ENCODE peak calls at places on chromosomes 4 and X, in ten cellular contexts. One of them, this sample, is unnamed.

GRCh38 chrX:40474205-40474626 is 106.6 kb upstream of the ATP6AP2 start:
- DNase-seq in brain microvascular endothelial cell: no peak
- DNase-seq in tibial nerve: no peak
- DNase-seq in mammary epithelial cell: peak; percentile 15
- DNase-seq in endothelial cell of umbilical vein: no peak
- DNase-seq in breast epithelium: peak; percentile 57
- DNase-seq in thoracic aorta: no peak
- DNase-seq in WTC11: peak; percentile 68
- DNase-seq in epithelial cell of esophagus: peak; percentile 58
- DNase-seq in neural progenitor cell: peak; percentile 93
- DNase-seq in this sample: no peak

GRCh38 chr4:27350161-27350560 is 489.5 kb downstream of the STIM2 start:
- DNase-seq in breast epithelium: no peak
- DNase-seq in thoracic aorta: no peak
- DNase-seq in mammary epithelial cell: peak; percentile 64
- DNase-seq in tibial nerve: no peak
- DNase-seq in endothelial cell of umbilical vein: peak; percentile 3
- DNase-seq in epithelial cell of esophagus: peak; percentile 81
- DNase-seq in WTC11: no peak
- DNase-seq in neural progenitor cell: no peak
- DNase-seq in brain microvascular endothelial cell: no peak
- DNase-seq in this sample: no peak

GRCh38 chr4:5992171-5993062 is 25.8 kb downstream of the C4orf50 start:
- DNase-seq in epithelial cell of esophagus: no peak
- DNase-seq in WTC11: no peak
- DNase-seq in thoracic aorta: no peak
- DNase-seq in endothelial cell of umbilical vein: no peak
- DNase-seq in breast epithelium: peak; percentile 35
- DNase-seq in neural progenitor cell: no peak
- DNase-seq in mammary epithelial cell: no peak
- DNase-seq in brain microvascular endothelial cell: no peak
- DNase-seq in tibial nerve: no peak
- DNase-seq in this sample: no peak

GRCh38 chr4:85866508-85866907 is 391.6 kb downstream of the ARHGAP24 start:
- DNase-seq in tibial nerve: no peak
- DNase-seq in breast epithelium: no peak
- DNase-seq in brain microvascular endothelial cell: no peak
- DNase-seq in WTC11: no peak
- DNase-seq in thoracic aorta: no peak
- DNase-seq in neural progenitor cell: no peak
- DNase-seq in epithelial cell of esophagus: no peak
- DNase-seq in mammary epithelial cell: no peak
- DNase-seq in endothelial cell of umbilical vein: no peak
- DNase-seq in this sample: no peak

GRCh38 chrX:71533850-71534515 is 1.1 kb downstream of the OGT start:
- DNase-seq in brain microvascular endothelial cell: peak; percentile 45
- DNase-seq in endothelial cell of umbilical vein: peak; percentile 52
- DNase-seq in tibial nerve: peak; percentile 30
- DNase-seq in WTC11: peak; percentile 16
- DNase-seq in breast epithelium: no peak
- DNase-seq in thoracic aorta: no peak
- DNase-seq in mammary epithelial cell: peak; percentile 52
- DNase-seq in epithelial cell of esophagus: peak; percentile 36
- DNase-seq in neural progenitor cell: peak; percentile 65
- DNase-seq in this sample: peak; percentile 46

GRCh38 chr4:85024671-85025070 is 58.2 kb upstream of the WDFY3 start:
- DNase-seq in brain microvascular endothelial cell: no peak
- DNase-seq in mammary epithelial cell: no peak
- DNase-seq in endothelial cell of umbilical vein: no peak
- DNase-seq in thoracic aorta: no peak
- DNase-seq in WTC11: no peak
- DNase-seq in epithelial cell of esophagus: no peak
- DNase-seq in neural progenitor cell: no peak
- DNase-seq in tibial nerve: no peak
- DNase-seq in breast epithelium: no peak
- DNase-seq in this sample: no peak

GRCh38 chrX:8273451-8273894 is 102.4 kb upstream of the VCX2 start:
- DNase-seq in endothelial cell of umbilical vein: peak; percentile 52
- DNase-seq in thoracic aorta: no peak
- DNase-seq in brain microvascular endothelial cell: peak; percentile 61
- DNase-seq in tibial nerve: no peak
- DNase-seq in WTC11: no peak
- DNase-seq in neural progenitor cell: no peak
- DNase-seq in breast epithelium: no peak
- DNase-seq in mammary epithelial cell: peak; percentile 2
- DNase-seq in epithelial cell of esophagus: peak; percentile 74
- DNase-seq in this sample: no peak

GRCh38 chr4:73727685-73728084 is 12.7 kb upstream of the CXCL8 start:
- DNase-seq in thoracic aorta: no peak
- DNase-seq in breast epithelium: no peak
- DNase-seq in tibial nerve: no peak
- DNase-seq in brain microvascular endothelial cell: no peak
- DNase-seq in neural progenitor cell: no peak
- DNase-seq in mammary epithelial cell: no peak
- DNase-seq in endothelial cell of umbilical vein: peak; percentile 59
- DNase-seq in epithelial cell of esophagus: peak; percentile 85
- DNase-seq in WTC11: no peak
- DNase-seq in this sample: no peak

GRCh38 chr4:114264452-114264851 is 285.0 kb upstream of the ARSJ start:
- DNase-seq in neural progenitor cell: no peak
- DNase-seq in endothelial cell of umbilical vein: no peak
- DNase-seq in breast epithelium: no peak
- DNase-seq in tibial nerve: no peak
- DNase-seq in WTC11: no peak
- DNase-seq in mammary epithelial cell: no peak
- DNase-seq in epithelial cell of esophagus: no peak
- DNase-seq in thoracic aorta: no peak
- DNase-seq in brain microvascular endothelial cell: no peak
- DNase-seq in this sample: no peak

GRCh38 chr4:184763150-184763780 is 29.4 kb upstream of the CENPU start:
- DNase-seq in neural progenitor cell: no peak
- DNase-seq in thoracic aorta: no peak
- DNase-seq in mammary epithelial cell: no peak
- DNase-seq in breast epithelium: no peak
- DNase-seq in endothelial cell of umbilical vein: no peak
- DNase-seq in tibial nerve: no peak
- DNase-seq in WTC11: no peak
- DNase-seq in epithelial cell of esophagus: no peak
- DNase-seq in brain microvascular endothelial cell: no peak
- DNase-seq in this sample: no peak

GRCh38 chr4:184764601-184765000 is 30.7 kb upstream of the CENPU start:
- DNase-seq in breast epithelium: no peak
- DNase-seq in thoracic aorta: no peak
- DNase-seq in WTC11: no peak
- DNase-seq in epithelial cell of esophagus: no peak
- DNase-seq in endothelial cell of umbilical vein: no peak
- DNase-seq in mammary epithelial cell: no peak
- DNase-seq in neural progenitor cell: no peak
- DNase-seq in tibial nerve: no peak
- DNase-seq in brain microvascular endothelial cell: no peak
- DNase-seq in this sample: no peak

GRCh38 chr4:184766421-184766820 is 32.5 kb upstream of the CENPU start:
- DNase-seq in endothelial cell of umbilical vein: no peak
- DNase-seq in neural progenitor cell: no peak
- DNase-seq in brain microvascular endothelial cell: no peak
- DNase-seq in epithelial cell of esophagus: no peak
- DNase-seq in breast epithelium: no peak
- DNase-seq in tibial nerve: no peak
- DNase-seq in mammary epithelial cell: no peak
- DNase-seq in thoracic aorta: no peak
- DNase-seq in WTC11: no peak
- DNase-seq in this sample: no peak

GRCh38 chr4:184768296-184768695 is 34.4 kb upstream of the CENPU start:
- DNase-seq in breast epithelium: no peak
- DNase-seq in endothelial cell of umbilical vein: no peak
- DNase-seq in WTC11: no peak
- DNase-seq in thoracic aorta: no peak
- DNase-seq in neural progenitor cell: no peak
- DNase-seq in epithelial cell of esophagus: no peak
- DNase-seq in brain microvascular endothelial cell: no peak
- DNase-seq in tibial nerve: no peak
- DNase-seq in mammary epithelial cell: no peak
- DNase-seq in this sample: no peak

DNA sequence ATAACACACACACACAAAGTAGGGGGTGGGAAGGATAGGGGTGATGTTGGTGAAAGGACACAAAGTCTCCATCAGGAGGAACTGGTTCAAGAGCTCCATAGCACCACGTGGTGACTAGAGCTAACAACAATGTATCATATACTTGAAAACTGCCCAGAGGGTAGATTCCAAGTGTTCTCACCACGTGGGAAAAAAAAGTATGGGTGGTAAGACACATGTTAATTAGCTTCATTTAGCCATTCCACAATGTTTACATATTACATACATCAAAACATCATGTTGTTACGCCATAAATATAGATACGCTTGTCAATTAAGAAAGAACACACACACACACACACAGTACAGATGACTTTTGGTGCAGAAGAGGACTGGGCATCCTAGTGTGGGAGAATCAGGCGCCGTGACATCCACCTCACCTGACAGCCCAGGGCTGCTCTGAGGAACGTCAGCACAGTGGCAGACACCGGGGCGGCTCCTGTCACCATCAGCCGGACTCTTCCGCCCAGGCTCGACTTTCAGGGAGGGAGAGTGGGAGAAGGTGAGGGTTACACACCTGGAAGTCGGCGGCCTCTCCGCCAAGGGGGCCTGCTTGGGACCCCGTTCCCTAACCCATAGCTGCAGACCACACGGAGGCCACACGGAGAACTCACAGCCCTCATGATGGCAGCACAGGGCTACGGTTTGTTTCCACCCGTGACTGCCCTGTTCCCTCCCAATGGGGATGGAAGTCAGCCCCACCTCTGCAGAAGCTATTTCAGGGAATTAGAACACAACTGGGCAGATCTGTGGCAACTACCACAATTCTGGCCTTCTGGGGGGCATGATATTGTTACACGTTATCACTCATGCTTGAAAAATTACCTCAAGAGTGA is 31.8 kb upstream of the CENPU start:
- DNase-seq in tibial nerve: no peak
- DNase-seq in WTC11: peak; percentile 45
- DNase-seq in epithelial cell of esophagus: peak; percentile 8
- DNase-seq in brain microvascular endothelial cell: no peak
- DNase-seq in mammary epithelial cell: no peak
- DNase-seq in thoracic aorta: no peak
- DNase-seq in endothelial cell of umbilical vein: no peak
- DNase-seq in neural progenitor cell: peak; percentile 25
- DNase-seq in breast epithelium: no peak
- DNase-seq in this sample: no peak
- TF ChIP-seq CTCF in tibial nerve: no peak
- TF ChIP-seq CTCF in WTC11: no peak
- TF ChIP-seq CTCF in epithelial cell of esophagus: no peak
- TF ChIP-seq CTCF in brain microvascular endothelial cell: peak; percentile 2
- TF ChIP-seq CTCF in mammary epithelial cell: no peak
- TF ChIP-seq CTCF in thoracic aorta: no peak
- TF ChIP-seq CTCF in endothelial cell of umbilical vein: no peak
- TF ChIP-seq CTCF in neural progenitor cell: peak; percentile 39
- TF ChIP-seq CTCF in breast epithelium: no peak
- TF ChIP-seq CTCF in this sample: no peak

GRCh38 chrX:134020910-134021309 is 35.5 kb upstream of the GPC3 start:
- DNase-seq in thoracic aorta: no peak
- DNase-seq in epithelial cell of esophagus: peak; percentile 22
- DNase-seq in tibial nerve: no peak
- DNase-seq in breast epithelium: no peak
- DNase-seq in endothelial cell of umbilical vein: no peak
- DNase-seq in mammary epithelial cell: no peak
- DNase-seq in brain microvascular endothelial cell: no peak
- DNase-seq in neural progenitor cell: no peak
- DNase-seq in WTC11: no peak
- DNase-seq in this sample: no peak
- TF ChIP-seq CTCF in thoracic aorta: no peak
- TF ChIP-seq CTCF in epithelial cell of esophagus: peak; percentile 20
- TF ChIP-seq CTCF in tibial nerve: no peak
- TF ChIP-seq CTCF in breast epithelium: no peak
- TF ChIP-seq CTCF in endothelial cell of umbilical vein: no peak
- TF ChIP-seq CTCF in mammary epithelial cell: peak; percentile 29
- TF ChIP-seq CTCF in brain microvascular endothelial cell: no peak
- TF ChIP-seq CTCF in neural progenitor cell: peak; percentile 48
- TF ChIP-seq CTCF in WTC11: no peak
- TF ChIP-seq CTCF in this sample: no peak

DNA sequence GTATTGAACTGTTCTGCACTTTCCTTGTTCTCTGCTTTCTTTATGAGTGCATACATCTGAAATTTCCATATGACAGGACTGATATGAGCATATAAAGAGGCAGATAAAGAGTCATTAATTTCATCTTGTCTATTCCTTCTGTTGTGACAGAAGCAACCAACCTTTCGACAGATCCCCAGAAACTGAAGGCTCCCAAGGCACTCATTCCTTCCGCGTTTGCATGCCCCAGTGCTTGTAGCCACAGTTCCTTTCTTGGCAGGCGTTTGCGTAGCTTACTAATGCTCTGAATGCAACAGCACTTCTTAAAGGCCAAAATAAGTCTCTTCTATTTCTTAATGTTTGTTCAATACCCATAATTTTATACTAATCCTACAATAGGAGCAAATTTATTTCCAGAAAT is 94.0 kb upstream of the TBL1X start:
- DNase-seq in neural progenitor cell: no peak
- DNase-seq in mammary epithelial cell: no peak
- DNase-seq in WTC11: no peak
- DNase-seq in breast epithelium: no peak
- DNase-seq in endothelial cell of umbilical vein: no peak
- DNase-seq in epithelial cell of esophagus: no peak
- DNase-seq in thoracic aorta: no peak
- DNase-seq in brain microvascular endothelial cell: no peak
- DNase-seq in tibial nerve: peak; percentile 27
- DNase-seq in this sample: no peak
- TF ChIP-seq CTCF in neural progenitor cell: no peak
- TF ChIP-seq CTCF in mammary epithelial cell: no peak
- TF ChIP-seq CTCF in WTC11: no peak
- TF ChIP-seq CTCF in breast epithelium: no peak
- TF ChIP-seq CTCF in endothelial cell of umbilical vein: no peak
- TF ChIP-seq CTCF in epithelial cell of esophagus: no peak
- TF ChIP-seq CTCF in thoracic aorta: no peak
- TF ChIP-seq CTCF in brain microvascular endothelial cell: no peak
- TF ChIP-seq CTCF in tibial nerve: no peak
- TF ChIP-seq CTCF in this sample: no peak

GRCh38 chr4:185862340-185862739 is 50.3 kb upstream of the SORBS2 start:
- DNase-seq in tibial nerve: no peak
- DNase-seq in mammary epithelial cell: no peak
- DNase-seq in neural progenitor cell: no peak
- DNase-seq in endothelial cell of umbilical vein: no peak
- DNase-seq in WTC11: no peak
- DNase-seq in epithelial cell of esophagus: no peak
- DNase-seq in brain microvascular endothelial cell: no peak
- DNase-seq in thoracic aorta: no peak
- DNase-seq in breast epithelium: no peak
- DNase-seq in this sample: no peak
- TF ChIP-seq CTCF in tibial nerve: no peak
- TF ChIP-seq CTCF in mammary epithelial cell: no peak
- TF ChIP-seq CTCF in neural progenitor cell: no peak
- TF ChIP-seq CTCF in endothelial cell of umbilical vein: no peak
- TF ChIP-seq CTCF in WTC11: no peak
- TF ChIP-seq CTCF in epithelial cell of esophagus: no peak
- TF ChIP-seq CTCF in brain microvascular endothelial cell: no peak
- TF ChIP-seq CTCF in thoracic aorta: no peak
- TF ChIP-seq CTCF in breast epithelium: no peak
- TF ChIP-seq CTCF in this sample: no peak